ENCODE peak calls at places on chromosomes 13 and 19, in seven cellular contexts. V is stimulated activated CD4-positive, alpha-beta T cell treated with anti-CD3 and anti-CD28 coated beads, TNF-alpha, amount 100 ng/mL, for 24 hours; H is AG08395; E is CD8-positive, alpha-beta memory T cell; Q is transverse colon; G is glutamatergic neuron; A is left ventricle myocardium inferior. D is an unnamed sample.

GRCh38 chr19:3788991-3789778 is 3.0 kb upstream of the MATK start:
- DNase-seq in V (no peak), H (no peak), E (peak; percentile 41), Q (no peak), G (no peak), A (no peak), D (no peak)

GRCh38 chr19:7655581-7655980 is 13.3 kb upstream of the RETN start:
- DNase-seq in V (no peak), H (no peak), E (no peak), Q (no peak), G (no peak), A (no peak), D (no peak)

GRCh38 chr19:7871530-7872305 is 2.5 kb downstream of the PRR36 start:
- DNase-seq in V (peak; percentile 56), H (peak; percentile 95), E (peak; percentile 79), Q (peak; percentile 93), G (peak; percentile 92), A (peak; percentile 84), D (peak; percentile 91)

GRCh38 chr19:19460258-19460731 is 54.8 kb downstream of the GATAD2A start:
- DNase-seq in V (no peak), H (no peak), E (peak; percentile 21), Q (no peak), G (no peak), A (no peak), D (no peak)

GRCh38 chr13:76723551-76724232 is 162.5 kb downstream of the KCTD12 start:
- DNase-seq in V (no peak), H (peak; percentile 92), E (no peak), Q (peak; percentile 11), G (no peak), A (peak; percentile 15), D (peak; percentile 8)

GRCh38 chr13:38141792-38142191 is 207.9 kb upstream of the UFM1 start:
- DNase-seq in V (no peak), H (no peak), E (no peak), Q (no peak), G (no peak), A (no peak), D (no peak)

GRCh38 chr13:88675997-88676396 is 1004.8 kb downstream of the SLITRK5 start:
- DNase-seq in V (no peak), H (no peak), E (no peak), Q (no peak), G (no peak), A (no peak), D (no peak)

GRCh38 chr13:107375701-107376350 is 807.9 kb upstream of the ARGLU1 start:
- DNase-seq in V (no peak), H (no peak), E (no peak), Q (no peak), G (no peak), A (no peak), D (no peak)

GRCh38 chr13:80469841-80470378 is 129.0 kb upstream of the SPRY2 start:
- DNase-seq in V (no peak), H (no peak), E (no peak), Q (peak; percentile 37), G (no peak), A (peak; percentile 77), D (peak; percentile 21)

GRCh38 chr19:17333611-17334413 is 843 bp downstream of the ANO8 start:
- DNase-seq in V (peak; percentile 73), H (peak; percentile 90), E (peak; percentile 48), Q (peak; percentile 53), G (no peak), A (no peak), D (peak; percentile 54)

GRCh38 chr13:105660550-105660949 is 874.9 kb downstream of the EFNB2 start:
- DNase-seq in V (no peak), H (no peak), E (no peak), Q (no peak), G (no peak), A (no peak), D (no peak)

GRCh38 chr13:32021785-32022184 is 9.8 kb upstream of the FRY start:
- DNase-seq in V (no peak), H (no peak), E (no peak), Q (no peak), G (no peak), A (no peak), D (no peak)

GRCh38 chr13:80029170-80029569 is 311.8 kb downstream of the SPRY2 start:
- DNase-seq in V (no peak), H (no peak), E (no peak), Q (no peak), G (peak; percentile 15), A (no peak), D (no peak)

GRCh38 chr19:15623711-15624318 is 8.8 kb downstream of the CYP4F8 start:
- DNase-seq in V (no peak), H (no peak), E (no peak), Q (no peak), G (no peak), A (no peak), D (no peak)

GRCh38 chr13:40096357-40096911 is 441.0 kb downstream of the COG6 start:
- DNase-seq in V (no peak), H (no peak), E (no peak), Q (no peak), G (no peak), A (no peak), D (no peak)

GRCh38 chr19:8307400-8307964 is 676 bp downstream of the CD320 start:
- DNase-seq in V (no peak), H (no peak), E (no peak), Q (peak; percentile 24), G (no peak), A (no peak), D (no peak)

GRCh38 chr13:113732176-113732960 is 26.7 kb upstream of the TMEM255B start:
- DNase-seq in V (no peak), H (no peak), E (no peak), Q (no peak), G (no peak), A (no peak), D (no peak)

GRCh38 chr13:99193152-99193551 is 7.5 kb upstream of the UBAC2 start:
- DNase-seq in V (no peak), H (no peak), E (no peak), Q (no peak), G (no peak), A (no peak), D (no peak)

GRCh38 chr19:55702131-55702627 is 27.2 kb downstream of the EPN1 start:
- DNase-seq in V (no peak), H (no peak), E (no peak), Q (no peak), G (no peak), A (no peak), D (peak; percentile 64)

GRCh38 chr19:55027472-55028337 is 10.4 kb downstream of the GP6 start:
- DNase-seq in V (no peak), H (no peak), E (no peak), Q (no peak), G (no peak), A (no peak), D (no peak)

GRCh38 chr19:29680447-29680846 is 15.2 kb downstream of the PLEKHF1 start:
- DNase-seq in V (peak; percentile 66), H (peak; percentile 37), E (peak; percentile 81), Q (peak; percentile 72), G (no peak), A (peak; percentile 53), D (no peak)

GRCh38 chr13:29457299-29457698 is 138.2 kb downstream of the SLC7A1 start:
- DNase-seq in V (no peak), H (peak; percentile 84), E (no peak), Q (no peak), G (no peak), A (no peak), D (no peak)

GRCh38 chr19:29285878-29286277 is 72.9 kb upstream of the UQCRFS1 start:
- DNase-seq in V (no peak), H (no peak), E (no peak), Q (no peak), G (peak; percentile 76), A (no peak), D (no peak)

GRCh38 chr19:289651-290538 is 1.3 kb downstream of the PLPP2 start:
- DNase-seq in V (no peak), H (peak; percentile 38), E (peak; percentile 49), Q (peak; percentile 84), G (no peak), A (no peak), D (peak; percentile 71)

GRCh38 chr13:99357149-99357596 is 50.0 kb upstream of the GPR183 start:
- DNase-seq in V (no peak), H (no peak), E (no peak), Q (no peak), G (no peak), A (no peak), D (no peak)

GRCh38 chr13:23730251-23730650 is 158.9 kb downstream of the MIPEP start:
- DNase-seq in V (no peak), H (no peak), E (no peak), Q (no peak), G (no peak), A (no peak), D (no peak)